ENCODE peak calls at places on chromosomes 11 and 22, in four cellular contexts. L is RWPE1, H is NCI-H526, B is colonic mucosa. G is an unnamed sample.

GRCh38 chr11:32233928-32234327 is 143.1 kb downstream of the RCN1 start:
- DNase-seq in L (no peak), H (no peak), B (no peak), G (no peak)

GRCh38 chr22:45240810-45241631 is at the start of gene KIAA0930:
- DNase-seq in L (peak; percentile 80), H (no peak), B (peak; percentile 91), G (peak; percentile 40)

GRCh38 chr11:65375012-65375411 is 7.4 kb downstream of the SLC25A45 start:
- DNase-seq in L (no peak), H (no peak), B (peak; percentile 55), G (no peak)

GRCh38 chr11:134731562-134731961 is 319.5 kb upstream of the B3GAT1 start:
- DNase-seq in L (no peak), H (no peak), B (no peak), G (no peak)

GRCh38 chr11:129374993-129375721 is 491 bp upstream of the BARX2 start:
- DNase-seq in L (peak; percentile 53), H (peak; percentile 65), B (peak; percentile 82), G (no peak)

GRCh38 chr22:45680932-45681700 is 9.5 kb downstream of the ATXN10 start:
- DNase-seq in L (no peak), H (no peak), B (no peak), G (peak; percentile 47)

GRCh38 chr11:95084509-95084908 is 5.1 kb upstream of the ENDOD1 start:
- DNase-seq in L (peak; percentile 58), H (no peak), B (no peak), G (no peak)

GRCh38 chr22:18024276-18024939 is at the start of gene MICAL3:
- DNase-seq in L (peak; percentile 52), H (peak; percentile 22), B (peak; percentile 68), G (no peak)

GRCh38 chr22:43476341-43476740 is 64.5 kb downstream of the MPPED1 start:
- DNase-seq in L (no peak), H (no peak), B (no peak), G (no peak)

GRCh38 chr11:73335204-73335923 is 27.3 kb downstream of the ARHGEF17 start:
- DNase-seq in L (peak; percentile 85), H (peak; percentile 24), B (peak; percentile 90), G (peak; percentile 78)

GRCh38 chr11:58786693-58787092 is 55.0 kb upstream of the GLYAT start:
- DNase-seq in L (no peak), H (no peak), B (no peak), G (no peak)

GRCh38 chr22:34067031-34067430 is 146.8 kb upstream of the LARGE1 start:
- DNase-seq in L (no peak), H (no peak), B (no peak), G (no peak)

GRCh38 chr11:36411202-36411640 is 98.9 kb downstream of the TRAF6 start:
- DNase-seq in L (no peak), H (no peak), B (peak; percentile 42), G (no peak)

GRCh38 chr11:60981515-60981914 is 10.0 kb downstream of the CD6 start:
- DNase-seq in L (no peak), H (no peak), B (no peak), G (no peak)

GRCh38 chr11:83628622-83629347 is 342.6 kb upstream of the CCDC90B start:
- DNase-seq in L (no peak), H (peak; percentile 69), B (no peak), G (no peak)

GRCh38 chr11:59785818-59786217 is 24.8 kb downstream of the MRPL16 start:
- DNase-seq in L (no peak), H (no peak), B (no peak), G (no peak)

GRCh38 chr11:119907122-119907933 is 178.3 kb upstream of the NECTIN1 start:
- DNase-seq in L (no peak), H (peak; percentile 92), B (peak; percentile 90), G (no peak)

GRCh38 chr22:19419464-19420178 is 11.9 kb downstream of the HIRA start:
- DNase-seq in L (no peak), H (no peak), B (no peak), G (no peak)

GRCh38 chr11:110093407-110094297 is 460 bp downstream of the ZC3H12C start:
- DNase-seq in L (peak; percentile 36), H (peak; percentile 36), B (peak; percentile 54), G (peak; percentile 45)

G was measured in brain microvascular endothelial cell.